ENCODE peak calls at places on chromosomes 3 and 15, in nine cellular contexts. One of them, this sample, is unnamed.

GRCh38 chr15:39173426-39173825 is 407.5 kb upstream of the THBS1 start:
- DNase-seq in gastrocnemius medialis: no peak
- DNase-seq in natural killer cell: no peak
- DNase-seq in body of pancreas: no peak
- DNase-seq in A549: no peak
- DNase-seq in astrocyte of the spinal cord: no peak
- DNase-seq in adrenal gland: no peak
- DNase-seq in GM13976: no peak
- DNase-seq in neural crest cell: no peak
- DNase-seq in this sample: no peak

GRCh38 chr3:110799236-110799635 is 272.4 kb upstream of the NECTIN3 start:
- DNase-seq in gastrocnemius medialis: no peak
- DNase-seq in natural killer cell: no peak
- DNase-seq in body of pancreas: no peak
- DNase-seq in A549: no peak
- DNase-seq in astrocyte of the spinal cord: no peak
- DNase-seq in adrenal gland: no peak
- DNase-seq in GM13976: no peak
- DNase-seq in neural crest cell: no peak
- DNase-seq in this sample: no peak

GRCh38 chr3:146536681-146537080 is 7.7 kb downstream of the PLSCR1 start:
- DNase-seq in gastrocnemius medialis: no peak
- DNase-seq in natural killer cell: no peak
- DNase-seq in body of pancreas: no peak
- DNase-seq in A549: no peak
- DNase-seq in astrocyte of the spinal cord: peak
- DNase-seq in adrenal gland: no peak
- DNase-seq in GM13976: no peak
- DNase-seq in neural crest cell: no peak
- DNase-seq in this sample: no peak

GRCh38 chr15:90402230-90402629 is 14.2 kb downstream of the IQGAP1 start:
- DNase-seq in gastrocnemius medialis: peak
- DNase-seq in natural killer cell: no peak
- DNase-seq in body of pancreas: peak
- DNase-seq in A549: no peak
- DNase-seq in astrocyte of the spinal cord: peak
- DNase-seq in adrenal gland: peak
- DNase-seq in GM13976: no peak
- DNase-seq in neural crest cell: no peak
- DNase-seq in this sample: no peak

GRCh38 chr3:170493712-170494182 is 75.1 kb downstream of the CLDN11 start:
- DNase-seq in gastrocnemius medialis: no peak
- DNase-seq in natural killer cell: no peak
- DNase-seq in body of pancreas: peak
- DNase-seq in A549: no peak
- DNase-seq in astrocyte of the spinal cord: peak
- DNase-seq in adrenal gland: peak
- DNase-seq in GM13976: no peak
- DNase-seq in neural crest cell: no peak
- DNase-seq in this sample: no peak

GRCh38 chr3:179887566-179887965 is 149.2 kb downstream of the PEX5L start:
- DNase-seq in gastrocnemius medialis: no peak
- DNase-seq in natural killer cell: no peak
- DNase-seq in body of pancreas: no peak
- DNase-seq in A549: no peak
- DNase-seq in astrocyte of the spinal cord: no peak
- DNase-seq in adrenal gland: no peak
- DNase-seq in GM13976: no peak
- DNase-seq in neural crest cell: no peak
- DNase-seq in this sample: no peak

GRCh38 chr3:52817860-52818259 is 12.6 kb downstream of the ITIH4 start:
- DNase-seq in gastrocnemius medialis: no peak
- DNase-seq in natural killer cell: no peak
- DNase-seq in body of pancreas: no peak
- DNase-seq in A549: no peak
- DNase-seq in astrocyte of the spinal cord: no peak
- DNase-seq in adrenal gland: no peak
- DNase-seq in GM13976: no peak
- DNase-seq in neural crest cell: no peak
- DNase-seq in this sample: no peak

GRCh38 chr15:41789237-41789636 is 15.0 kb downstream of the MAPKBP1 start:
- DNase-seq in gastrocnemius medialis: no peak
- DNase-seq in natural killer cell: no peak
- DNase-seq in body of pancreas: no peak
- DNase-seq in A549: no peak
- DNase-seq in astrocyte of the spinal cord: no peak
- DNase-seq in adrenal gland: no peak
- DNase-seq in GM13976: no peak
- DNase-seq in neural crest cell: no peak
- DNase-seq in this sample: no peak

GRCh38 chr3:188469228-188469885 is 315.4 kb downstream of the LPP start:
- DNase-seq in gastrocnemius medialis: peak
- DNase-seq in natural killer cell: no peak
- DNase-seq in body of pancreas: peak
- DNase-seq in A549: no peak
- DNase-seq in astrocyte of the spinal cord: peak
- DNase-seq in adrenal gland: no peak
- DNase-seq in GM13976: no peak
- DNase-seq in neural crest cell: no peak
- DNase-seq in this sample: no peak
- TF ChIP-seq CTCF in gastrocnemius medialis: no peak
- TF ChIP-seq CTCF in natural killer cell: no peak
- TF ChIP-seq CTCF in body of pancreas: no peak
- TF ChIP-seq CTCF in A549: no peak
- TF ChIP-seq CTCF in astrocyte of the spinal cord: no peak
- TF ChIP-seq CTCF in adrenal gland: no peak
- TF ChIP-seq CTCF in GM13976: no peak
- TF ChIP-seq CTCF in neural crest cell: no peak
- TF ChIP-seq CTCF in this sample: no peak

GRCh38 chr3:48422272-48422671 is 7.6 kb downstream of the PLXNB1 start:
- DNase-seq in gastrocnemius medialis: no peak
- DNase-seq in natural killer cell: no peak
- DNase-seq in body of pancreas: no peak
- DNase-seq in A549: no peak
- DNase-seq in astrocyte of the spinal cord: no peak
- DNase-seq in adrenal gland: no peak
- DNase-seq in GM13976: no peak
- DNase-seq in neural crest cell: no peak
- DNase-seq in this sample: no peak
- TF ChIP-seq CTCF in gastrocnemius medialis: no peak
- TF ChIP-seq CTCF in natural killer cell: no peak
- TF ChIP-seq CTCF in body of pancreas: no peak
- TF ChIP-seq CTCF in A549: no peak
- TF ChIP-seq CTCF in astrocyte of the spinal cord: peak
- TF ChIP-seq CTCF in adrenal gland: no peak
- TF ChIP-seq CTCF in GM13976: no peak
- TF ChIP-seq CTCF in neural crest cell: no peak
- TF ChIP-seq CTCF in this sample: no peak

DNA sequence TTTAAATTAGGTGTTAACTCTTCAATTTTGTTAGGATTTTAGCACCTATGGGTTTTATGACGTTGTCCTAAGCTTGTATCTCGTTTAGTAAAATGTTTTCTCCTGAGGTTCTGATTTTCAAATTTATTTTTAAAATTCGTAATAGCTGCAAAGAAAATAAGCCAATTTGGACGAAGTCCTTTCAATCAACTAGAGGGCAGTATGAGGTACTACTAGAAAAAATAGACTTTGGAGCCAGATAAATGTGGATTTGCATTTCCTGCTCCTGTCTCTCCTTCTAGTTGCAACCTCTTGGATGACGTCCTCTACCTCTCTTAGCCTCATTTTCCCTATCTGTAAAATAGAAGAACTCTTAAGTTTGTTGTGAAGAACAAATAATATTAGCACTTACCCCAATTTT is 81.1 kb downstream of the SLTM start:
- DNase-seq in gastrocnemius medialis: no peak
- DNase-seq in natural killer cell: no peak
- DNase-seq in body of pancreas: no peak
- DNase-seq in A549: no peak
- DNase-seq in astrocyte of the spinal cord: no peak
- DNase-seq in adrenal gland: no peak
- DNase-seq in GM13976: no peak
- DNase-seq in neural crest cell: no peak
- DNase-seq in this sample: no peak
- TF ChIP-seq CTCF in gastrocnemius medialis: no peak
- TF ChIP-seq CTCF in natural killer cell: no peak
- TF ChIP-seq CTCF in body of pancreas: no peak
- TF ChIP-seq CTCF in A549: peak
- TF ChIP-seq CTCF in astrocyte of the spinal cord: no peak
- TF ChIP-seq CTCF in adrenal gland: no peak
- TF ChIP-seq CTCF in GM13976: no peak
- TF ChIP-seq CTCF in neural crest cell: peak
- TF ChIP-seq CTCF in this sample: peak

DNA sequence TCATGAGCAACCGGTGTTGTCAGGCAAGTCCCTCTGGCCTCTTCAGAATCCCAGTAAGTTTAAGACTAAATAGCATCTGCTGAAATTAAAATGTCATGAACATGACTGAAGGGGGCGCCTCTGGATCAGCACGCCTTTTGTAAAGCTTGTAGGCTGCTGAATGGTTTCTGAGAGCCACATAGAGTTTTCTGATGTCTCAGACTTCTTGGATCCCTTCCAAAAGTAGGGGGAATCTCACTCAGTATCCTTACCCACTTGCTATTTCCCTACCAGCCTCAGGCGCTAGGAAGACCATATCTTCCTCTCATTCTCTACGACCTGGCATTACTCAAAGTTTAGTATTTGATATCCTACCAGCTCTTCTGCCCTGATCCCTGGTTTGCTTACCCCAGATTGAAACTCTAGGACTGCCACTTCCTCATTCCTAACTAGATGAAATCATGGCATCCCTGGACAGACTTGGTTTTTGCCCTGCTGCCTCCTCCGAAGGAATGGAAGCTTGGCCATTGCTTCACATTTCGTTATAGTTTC is 62.7 kb upstream of the CD47 start:
- DNase-seq in gastrocnemius medialis: no peak
- DNase-seq in natural killer cell: no peak
- DNase-seq in body of pancreas: peak
- DNase-seq in A549: no peak
- DNase-seq in astrocyte of the spinal cord: peak
- DNase-seq in adrenal gland: peak
- DNase-seq in GM13976: peak
- DNase-seq in neural crest cell: peak
- DNase-seq in this sample: peak
- TF ChIP-seq CTCF in gastrocnemius medialis: no peak
- TF ChIP-seq CTCF in natural killer cell: peak
- TF ChIP-seq CTCF in body of pancreas: peak
- TF ChIP-seq CTCF in A549: peak
- TF ChIP-seq CTCF in astrocyte of the spinal cord: peak
- TF ChIP-seq CTCF in adrenal gland: peak
- TF ChIP-seq CTCF in GM13976: no peak
- TF ChIP-seq CTCF in neural crest cell: peak
- TF ChIP-seq CTCF in this sample: no peak

GRCh38 chr15:100484419-100484818 is 44.3 kb downstream of the CERS3 start:
- DNase-seq in gastrocnemius medialis: no peak
- DNase-seq in natural killer cell: no peak
- DNase-seq in body of pancreas: no peak
- DNase-seq in A549: no peak
- DNase-seq in astrocyte of the spinal cord: no peak
- DNase-seq in adrenal gland: no peak
- DNase-seq in GM13976: no peak
- DNase-seq in neural crest cell: no peak
- DNase-seq in this sample: no peak
- TF ChIP-seq CTCF in gastrocnemius medialis: no peak
- TF ChIP-seq CTCF in natural killer cell: no peak
- TF ChIP-seq CTCF in body of pancreas: no peak
- TF ChIP-seq CTCF in A549: no peak
- TF ChIP-seq CTCF in astrocyte of the spinal cord: no peak
- TF ChIP-seq CTCF in adrenal gland: no peak
- TF ChIP-seq CTCF in GM13976: no peak
- TF ChIP-seq CTCF in neural crest cell: no peak
- TF ChIP-seq CTCF in this sample: no peak